ENCODE peak calls at places on chromosomes 3 and 15, in seven cellular contexts. Z, W, I, L, O, X and F are unnamed samples.

GRCh38 chr3:126340081-126340511 is 17.1 kb downstream of the KLF15 start:
- DNase-seq in Z (peak), W (no peak), I (peak), L (no peak), O (no peak), X (no peak), F (no peak)

GRCh38 chr3:174844746-174845145 is 14.4 kb upstream of the NAALADL2 start:
- DNase-seq in Z (no peak), W (no peak), I (no peak), L (no peak), O (no peak), X (no peak), F (no peak)

GRCh38 chr15:61171190-61171589 is 57.9 kb downstream of the RORA start:
- DNase-seq in Z (no peak), W (no peak), I (no peak), L (no peak), O (no peak), X (no peak), F (no peak)

GRCh38 chr15:92625297-92625980 is 30.1 kb downstream of the FAM174B start:
- DNase-seq in Z (no peak), W (peak), I (no peak), L (peak), O (no peak), X (no peak), F (no peak)

GRCh38 chr3:189806171-189806951 is 175.2 kb downstream of the TP63 start:
- DNase-seq in Z (no peak), W (no peak), I (no peak), L (no peak), O (no peak), X (peak), F (no peak)

GRCh38 chr3:24365168-24365567 is 129.5 kb downstream of the THRB start:
- DNase-seq in Z (no peak), W (peak), I (peak), L (no peak), O (peak), X (no peak), F (no peak)

GRCh38 chr3:149579838-149580542 is 77.8 kb downstream of the WWTR1 start:
- DNase-seq in Z (no peak), W (peak), I (no peak), L (no peak), O (peak), X (no peak), F (no peak)

GRCh38 chr3:177498037-177498857 is 301.0 kb upstream of the TBL1XR1 start:
- DNase-seq in Z (no peak), W (peak), I (no peak), L (no peak), O (peak), X (no peak), F (no peak)

GRCh38 chr15:50124557-50125080 is 5.6 kb upstream of the ATP8B4 start:
- DNase-seq in Z (no peak), W (no peak), I (no peak), L (no peak), O (no peak), X (no peak), F (no peak)

GRCh38 chr3:194397757-194398312 is 1.2 kb downstream of the GP5 start:
- DNase-seq in Z (peak), W (no peak), I (no peak), L (no peak), O (no peak), X (peak), F (no peak)

GRCh38 chr15:80695911-80696651 is 971 bp downstream of the ABHD17C start:
- DNase-seq in Z (peak), W (peak), I (peak), L (peak), O (peak), X (peak), F (no peak)

GRCh38 chr3:52354676-52355075 is 38.6 kb downstream of the DNAH1 start:
- DNase-seq in Z (no peak), W (no peak), I (peak), L (no peak), O (no peak), X (no peak), F (no peak)

GRCh38 chr3:132753946-132754345 is 31.7 kb upstream of the NPHP3 start:
- DNase-seq in Z (no peak), W (no peak), I (no peak), L (no peak), O (no peak), X (no peak), F (no peak)

GRCh38 chr15:49815937-49816336 is 195.1 kb downstream of the DTWD1 start:
- DNase-seq in Z (no peak), W (no peak), I (peak), L (peak), O (no peak), X (no peak), F (no peak)

GRCh38 chr15:63466378-63467192 is 37.8 kb upstream of the USP3 start:
- DNase-seq in Z (no peak), W (peak), I (no peak), L (peak), O (peak), X (peak), F (no peak)

GRCh38 chr15:55343168-55343567 is 24.1 kb downstream of the PIGB start:
- DNase-seq in Z (no peak), W (no peak), I (no peak), L (no peak), O (no peak), X (no peak), F (no peak)

GRCh38 chr3:8445861-8446260 is 55.8 kb upstream of the LMCD1 start:
- DNase-seq in Z (no peak), W (peak), I (no peak), L (no peak), O (peak), X (no peak), F (no peak)

GRCh38 chr15:57662802-57663201 is 43.7 kb upstream of the POLR2M start:
- DNase-seq in Z (no peak), W (no peak), I (no peak), L (no peak), O (no peak), X (peak), F (peak)

GRCh38 chr15:79282371-79283251 is at the start of gene ANKRD34C:
- DNase-seq in Z (no peak), W (no peak), I (no peak), L (no peak), O (no peak), X (peak), F (no peak)

GRCh38 chr3:134483195-134483890 is 2.4 kb downstream of the ANAPC13 start:
- DNase-seq in Z (no peak), W (peak), I (no peak), L (no peak), O (peak), X (no peak), F (no peak)

GRCh38 chr3:55000546-55000945 is 72.7 kb upstream of the LRTM1 start:
- DNase-seq in Z (no peak), W (peak), I (peak), L (no peak), O (peak), X (peak), F (no peak)

GRCh38 chr3:129415378-129415777 is 13.1 kb downstream of the EFCAB12 start:
- DNase-seq in Z (no peak), W (no peak), I (no peak), L (no peak), O (no peak), X (no peak), F (no peak)

GRCh38 chr15:32919749-32920414 is 202.1 kb downstream of the GREM1 start:
- DNase-seq in Z (no peak), W (no peak), I (no peak), L (no peak), O (no peak), X (no peak), F (no peak)

GRCh38 chr3:197490098-197490497 is 65.7 kb downstream of the BDH1 start:
- DNase-seq in Z (no peak), W (peak), I (no peak), L (no peak), O (peak), X (no peak), F (peak)
- TF ChIP-seq CTCF in Z (no peak), W (no peak), I (no peak), L (no peak), O (no peak), X (no peak), F (no peak)

DNA sequence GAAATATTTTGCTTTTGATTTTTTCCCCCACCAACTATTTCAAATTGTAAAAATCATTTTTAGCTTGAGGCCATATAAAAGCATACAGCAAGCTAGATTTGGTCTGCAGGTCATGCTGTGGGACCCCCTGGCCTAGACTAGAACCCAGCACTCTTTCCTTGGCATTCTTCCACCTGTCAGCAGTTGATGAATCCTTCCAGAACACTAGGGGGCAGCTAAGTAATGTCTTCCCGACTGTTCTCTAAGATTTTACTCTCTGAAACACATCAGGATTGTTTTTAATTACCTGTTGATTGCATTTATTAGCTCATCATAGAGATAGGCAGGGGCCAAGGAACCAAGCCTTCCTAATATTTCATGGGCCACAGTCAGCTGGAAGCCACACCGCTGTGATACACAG is 174.5 kb downstream of the CACNA1D start:
- DNase-seq in Z (no peak), W (peak), I (no peak), L (no peak), O (no peak), X (peak), F (no peak)
- TF ChIP-seq CTCF in Z (peak), W (peak), I (no peak), L (peak), O (no peak), X (peak), F (no peak)

GRCh38 chr15:45397116-45397665 is 18.8 kb upstream of the GATM start:
- DNase-seq in Z (no peak), W (no peak), I (no peak), L (no peak), O (no peak), X (no peak), F (no peak)

GRCh38 chr15:45391746-45392711 is 13.7 kb upstream of the GATM start:
- DNase-seq in Z (no peak), W (no peak), I (peak), L (peak), O (no peak), X (no peak), F (no peak)

GRCh38 chr15:45394681-45395080 is 16.3 kb upstream of the GATM start:
- DNase-seq in Z (no peak), W (no peak), I (no peak), L (no peak), O (no peak), X (no peak), F (no peak)

GRCh38 chr15:45395956-45396355 is 17.6 kb upstream of the GATM start:
- DNase-seq in Z (no peak), W (no peak), I (no peak), L (no peak), O (no peak), X (no peak), F (no peak)

GRCh38 chr15:45393851-45394250 is 15.5 kb upstream of the GATM start:
- DNase-seq in Z (no peak), W (peak), I (no peak), L (no peak), O (no peak), X (no peak), F (no peak)
- TF ChIP-seq CTCF in Z (no peak), W (peak), I (no peak), L (no peak), O (peak), X (peak), F (peak)

GRCh38 chr15:51724199-51724598 is 13.3 kb downstream of the LYSMD2 start:
- DNase-seq in Z (no peak), W (no peak), I (no peak), L (no peak), O (no peak), X (no peak), F (no peak)

GRCh38 chr15:51731549-51732267 is 5.7 kb downstream of the LYSMD2 start:
- DNase-seq in Z (no peak), W (no peak), I (peak), L (peak), O (peak), X (no peak), F (no peak)

GRCh38 chr15:51724673-51725072 is 12.8 kb downstream of the LYSMD2 start:
- DNase-seq in Z (no peak), W (no peak), I (no peak), L (no peak), O (no peak), X (no peak), F (no peak)

GRCh38 chr15:51726302-51727073 is 11.0 kb downstream of the LYSMD2 start:
- DNase-seq in Z (no peak), W (peak), I (peak), L (no peak), O (peak), X (peak), F (no peak)

DNA sequence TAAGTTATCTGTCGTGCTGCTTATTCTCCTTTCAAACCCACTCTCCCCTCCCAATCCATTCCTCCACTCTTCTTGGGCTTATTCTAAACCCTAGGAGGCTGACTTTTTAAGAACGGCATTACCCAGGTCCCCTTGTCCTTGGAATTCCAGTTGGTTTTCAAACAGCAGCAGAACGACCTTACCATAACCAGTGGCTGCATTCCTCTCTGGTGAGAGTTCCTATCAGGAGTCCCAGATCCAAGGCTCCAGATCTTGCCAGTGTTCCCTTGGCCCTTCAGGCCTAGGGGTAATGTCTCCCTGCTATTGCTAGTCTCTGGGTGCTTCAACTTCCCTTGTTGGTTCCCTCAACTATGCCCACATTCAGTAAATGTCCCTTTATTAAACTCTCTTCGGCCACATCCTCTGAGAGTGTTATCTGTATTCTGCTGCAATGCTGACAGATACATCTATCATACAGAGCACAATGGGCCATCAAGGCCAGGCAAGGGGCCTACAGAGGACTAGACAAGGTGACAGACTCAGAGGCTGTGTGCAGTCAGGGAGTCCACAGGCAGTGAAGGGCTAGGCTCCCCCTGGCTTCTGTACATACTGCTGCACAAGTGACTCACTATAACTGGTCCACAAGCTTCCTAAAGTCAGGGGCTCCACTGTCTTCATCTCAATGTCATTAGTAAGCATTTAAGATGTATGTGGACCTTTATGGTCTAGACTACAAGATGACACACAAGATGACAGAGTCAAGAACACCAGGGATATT is 10.1 kb downstream of the LYSMD2 start:
- DNase-seq in Z (no peak), W (peak), I (no peak), L (no peak), O (no peak), X (no peak), F (no peak)
- TF ChIP-seq CTCF in Z (no peak), W (peak), I (no peak), L (no peak), O (no peak), X (peak), F (no peak)